ENCODE peak calls at places on chromosome 12, in five cellular contexts. N is Peyer's patch, X is mesothelial cell of epicardium, R is heart right ventricle, Z is tibial nerve. F is an unnamed sample.
A peak's percentile ranks its signal among the peaks of the same experiment; 100 is the strongest.

GRCh38 chr12:53093777-53094393 is 3.6 kb upstream of the IGFBP6 start:
- DNase-seq in N (no peak), R (no peak), Z (no peak), X (no peak), F (no peak)

GRCh38 chr12:21221072-21221471 is 90.1 kb downstream of the SLCO1B1 start:
- DNase-seq in Z (no peak), R (no peak), N (no peak), X (no peak), F (no peak)

GRCh38 chr12:116201908-116202307 is 75.6 kb downstream of the MED13L start:
- DNase-seq in N (no peak), R (no peak), X (no peak), Z (no peak), F (no peak)

GRCh38 chr12:44403185-44403584 is 472.9 kb downstream of the NELL2 start:
- DNase-seq in R (no peak), X (no peak), Z (no peak), N (no peak), F (no peak)

GRCh38 chr12:70719672-70720420 is 82.6 kb upstream of the PTPRB start:
- DNase-seq in N (peak; percentile 54), R (peak; percentile 42), Z (peak; percentile 18), X (peak; percentile 37), F (no peak)

GRCh38 chr12:116697305-116698130 is 40.4 kb downstream of the SPRING1 start:
- DNase-seq in R (peak; percentile 35), Z (no peak), N (no peak), X (no peak), F (no peak)

GRCh38 chr12:45966486-45966885 is 23.9 kb downstream of the SCAF11 start:
- DNase-seq in Z (no peak), X (no peak), R (no peak), N (no peak), F (no peak)

GRCh38 chr12:96094201-96094600 is 58.8 kb upstream of the LTA4H start:
- DNase-seq in Z (no peak), X (no peak), R (peak; percentile 37), N (no peak), F (no peak)

GRCh38 chr12:113965951-113966797 is at the start of gene RBM19:
- DNase-seq in X (peak; percentile 91), N (peak; percentile 97), Z (peak; percentile 97), R (peak; percentile 98), F (peak; percentile 88)

GRCh38 chr12:51270847-51271518 is 768 bp upstream of the SMAGP start:
- DNase-seq in R (no peak), Z (no peak), X (no peak), N (no peak), F (no peak)

GRCh38 chr12:54502485-54502884 is 4.9 kb downstream of the NCKAP1L start:
- DNase-seq in N (no peak), R (no peak), X (no peak), Z (no peak), F (no peak)

GRCh38 chr12:127987199-127987901 is 279.6 kb upstream of the TMEM132C start:
- DNase-seq in Z (no peak), R (no peak), X (no peak), N (no peak), F (no peak)

GRCh38 chr12:76637807-76638206 is 78.2 kb upstream of the OSBPL8 start:
- DNase-seq in Z (no peak), R (no peak), N (no peak), X (no peak), F (no peak)

GRCh38 chr12:18483723-18484325 is 222.5 kb downstream of the PIK3C2G start:
- DNase-seq in X (no peak), R (no peak), N (no peak), Z (no peak), F (no peak)

GRCh38 chr12:123498126-123498825 is 35.2 kb downstream of the RILPL1 start:
- DNase-seq in N (no peak), X (no peak), Z (no peak), R (no peak), F (no peak)

GRCh38 chr12:59650594-59651229 is 54.9 kb downstream of the SLC16A7 start:
- DNase-seq in Z (no peak), N (no peak), R (no peak), X (no peak), F (no peak)

GRCh38 chr12:93894391-93895095 is 217.4 kb downstream of the CRADD start:
- DNase-seq in X (no peak), Z (peak; percentile 68), R (peak; percentile 95), N (peak; percentile 58), F (peak; percentile 41)

GRCh38 chr12:89461649-89462612 is 62.7 kb downstream of the GALNT4 start:
- DNase-seq in R (no peak), Z (no peak), X (no peak), N (no peak), F (no peak)

GRCh38 chr12:685388-685787 is 22.1 kb upstream of the NINJ2 start:
- DNase-seq in X (no peak), R (no peak), Z (no peak), N (no peak), F (no peak)

GRCh38 chr12:24081581-24081980 is 132.1 kb upstream of the SOX5 start:
- DNase-seq in X (no peak), N (no peak), Z (no peak), R (no peak), F (no peak)

GRCh38 chr12:94262228-94263010 is 114.0 kb downstream of the PLXNC1 start:
- DNase-seq in Z (peak; percentile 84), X (peak; percentile 39), N (peak; percentile 75), R (peak; percentile 84), F (peak; percentile 62)

GRCh38 chr12:76777765-76778216 is 13.9 kb downstream of the ZDHHC17 start:
- DNase-seq in R (no peak), X (no peak), N (no peak), Z (no peak), F (no peak)

GRCh38 chr12:38921025-38921677 is 15.8 kb upstream of the CPNE8 start:
- DNase-seq in X (no peak), N (no peak), R (peak; percentile 29), Z (peak; percentile 59), F (peak; percentile 38)

GRCh38 chr12:3190101-3190500 is 112.9 kb downstream of the TSPAN9 start:
- DNase-seq in X (no peak), N (no peak), Z (no peak), R (no peak), F (no peak)

DNA sequence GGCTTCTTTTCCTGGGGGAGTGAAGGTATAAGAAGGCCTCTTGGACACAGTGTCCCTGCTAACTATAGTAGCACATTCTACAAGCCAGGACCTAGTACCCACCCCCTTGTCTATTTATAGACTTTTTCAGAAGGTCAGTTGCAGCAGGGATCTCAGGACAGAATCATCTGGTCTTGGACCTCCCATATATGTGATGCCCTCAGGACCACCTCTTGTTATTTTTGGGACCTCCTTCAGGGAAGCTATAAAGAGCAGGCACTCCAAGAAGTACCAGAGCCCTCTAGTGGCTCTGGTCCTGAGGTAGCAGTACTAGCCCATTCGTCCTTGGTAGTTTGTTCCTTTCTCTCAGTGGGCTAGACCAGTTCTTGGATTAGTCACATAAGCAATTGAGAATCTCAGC is 4.3 kb downstream of the COQ10A start:
- DNase-seq in X (no peak), R (peak; percentile 21), Z (no peak), N (no peak), F (no peak)
- TF ChIP-seq CTCF in X (no peak), R (peak; percentile 13), Z (no peak), N (no peak), F (no peak)

DNA sequence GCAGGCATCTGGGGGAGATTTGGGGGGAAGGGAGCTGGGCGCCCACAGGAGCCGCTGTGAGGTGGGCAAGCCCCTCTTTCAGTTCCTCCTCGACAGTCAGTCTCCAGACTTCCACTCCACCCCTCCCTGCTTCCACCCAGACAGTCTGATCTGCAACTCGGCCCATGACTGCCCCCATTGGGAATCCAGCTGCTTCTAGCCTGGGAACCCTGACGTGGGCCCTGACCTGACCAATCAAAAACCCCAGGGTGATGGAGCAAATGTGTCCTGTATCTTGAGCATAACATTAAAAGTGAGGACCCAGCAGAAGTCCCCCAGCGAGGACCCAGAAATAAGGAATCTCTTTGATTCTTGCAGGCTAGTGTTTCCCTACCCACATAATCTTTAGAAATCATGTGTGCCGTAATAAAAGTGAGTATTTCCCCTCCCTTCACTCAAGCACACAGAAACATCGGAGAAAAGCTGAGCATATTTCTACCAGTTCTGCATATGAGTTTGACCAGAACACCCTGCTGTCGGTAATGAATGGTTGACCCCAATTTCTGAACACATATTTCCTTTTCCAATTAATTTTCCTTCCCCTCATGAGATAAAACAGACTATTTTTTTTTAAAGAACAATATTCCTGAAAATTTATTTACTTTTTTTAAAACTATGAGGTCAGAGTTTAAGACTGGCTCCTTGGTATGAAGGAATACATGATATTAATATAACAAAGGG is 6.4 kb downstream of the SSH1 start:
- DNase-seq in X (no peak), R (peak; percentile 82), N (no peak), Z (no peak), F (no peak)
- TF ChIP-seq CTCF in X (no peak), R (no peak), N (no peak), Z (no peak), F (no peak)

GRCh38 chr12:92703777-92704176 is 988 bp downstream of the PLEKHG7 start:
- DNase-seq in N (no peak), Z (no peak), R (no peak), X (no peak), F (no peak)
- TF ChIP-seq CTCF in N (no peak), Z (no peak), R (no peak), X (no peak), F (no peak)

GRCh38 chr12:6921996-6922935 is 5.5 kb upstream of the ATN1 start:
- DNase-seq in X (no peak), Z (no peak), N (no peak), R (no peak), F (no peak)
- TF ChIP-seq CTCF in X (no peak), Z (no peak), N (no peak), R (no peak), F (no peak)

GRCh38 chr12:111368684-111369495 is at the start of gene PHETA1:
- DNase-seq in N (peak; percentile 97), Z (peak; percentile 88), R (peak; percentile 96), X (peak; percentile 70), F (peak; percentile 83)
- TF ChIP-seq CTCF in N (peak; percentile 2), Z (no peak), R (no peak), X (no peak), F (no peak)

GRCh38 chr12:57171668-57172067 is 24.2 kb upstream of the LRP1-AS start:
- DNase-seq in X (no peak), N (no peak), R (no peak), Z (peak; percentile 35), F (no peak)
- TF ChIP-seq CTCF in X (no peak), N (no peak), R (no peak), Z (no peak), F (no peak)

DNA sequence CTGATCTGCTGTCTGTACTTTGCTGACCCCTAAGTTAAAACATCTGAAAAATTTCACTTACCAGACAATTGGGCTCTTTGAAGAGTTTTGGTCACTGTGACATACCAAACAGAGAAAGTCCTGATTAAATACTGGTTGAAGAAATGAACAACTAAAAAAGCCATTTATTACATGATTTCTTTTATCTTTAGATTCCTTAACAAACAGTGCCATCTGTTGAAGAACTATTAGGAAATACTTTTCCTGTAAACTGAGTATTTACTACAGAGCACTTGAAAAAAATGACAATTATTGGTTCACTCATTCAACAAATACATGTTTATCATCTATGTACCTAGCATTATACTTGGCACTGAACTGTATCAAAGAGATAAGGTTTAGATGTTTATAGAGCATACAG is 6.5 kb upstream of the WASHC4 start:
- DNase-seq in N (no peak), Z (no peak), R (no peak), X (no peak), F (no peak)
- TF ChIP-seq CTCF in N (no peak), Z (no peak), R (no peak), X (no peak), F (no peak)

GRCh38 chr12:8078400-8078799 is 3.7 kb upstream of the NECAP1 start:
- DNase-seq in N (no peak), R (no peak), Z (no peak), X (no peak), F (no peak)
- TF ChIP-seq CTCF in N (peak; percentile 11), R (no peak), Z (no peak), X (peak; percentile 47), F (no peak)

GRCh38 chr12:131005161-131006035 is 51.7 kb downstream of the ADGRD1 start:
- DNase-seq in R (no peak), Z (no peak), N (no peak), X (no peak), F (no peak)
- TF ChIP-seq CTCF in R (no peak), Z (no peak), N (no peak), X (no peak), F (no peak)